ENCODE peak calls at places on chromosomes 2 and 18, in nine cellular contexts. One of them, this sample, is unnamed.

GRCh38 chr2:40879305-40879704 is 427.4 kb upstream of the SLC8A1 start:
- DNase-seq in activated CD8-positive, alpha-beta T cell treated with anti-CD3 and anti-CD28 coated beads for 36 hours: no peak
- DNase-seq in CD8-positive, alpha-beta T cell: no peak
- DNase-seq in esophagus squamous epithelium: no peak
- DNase-seq in upper lobe of right lung: no peak
- DNase-seq in H9: no peak
- DNase-seq in kidney: no peak
- DNase-seq in mucosa of descending colon: no peak
- DNase-seq in heart right ventricle: no peak
- DNase-seq in this sample: no peak

GRCh38 chr2:7057865-7058400 is 140.7 kb downstream of the RNF144A start:
- DNase-seq in upper lobe of right lung: no peak
- DNase-seq in esophagus squamous epithelium: no peak
- DNase-seq in heart right ventricle: no peak
- DNase-seq in kidney: no peak
- DNase-seq in activated CD8-positive, alpha-beta T cell treated with anti-CD3 and anti-CD28 coated beads for 36 hours: peak
- DNase-seq in mucosa of descending colon: no peak
- DNase-seq in CD8-positive, alpha-beta T cell: no peak
- DNase-seq in H9: no peak
- DNase-seq in this sample: no peak

GRCh38 chr2:51981813-51982212 is 949.9 kb upstream of the NRXN1 start:
- DNase-seq in esophagus squamous epithelium: no peak
- DNase-seq in activated CD8-positive, alpha-beta T cell treated with anti-CD3 and anti-CD28 coated beads for 36 hours: no peak
- DNase-seq in CD8-positive, alpha-beta T cell: no peak
- DNase-seq in kidney: no peak
- DNase-seq in mucosa of descending colon: no peak
- DNase-seq in upper lobe of right lung: no peak
- DNase-seq in H9: no peak
- DNase-seq in heart right ventricle: no peak
- DNase-seq in this sample: no peak

GRCh38 chr18:892316-892715 is 12.4 kb upstream of the ADCYAP1 start:
- DNase-seq in esophagus squamous epithelium: no peak
- DNase-seq in heart right ventricle: no peak
- DNase-seq in H9: no peak
- DNase-seq in CD8-positive, alpha-beta T cell: no peak
- DNase-seq in kidney: no peak
- DNase-seq in mucosa of descending colon: no peak
- DNase-seq in upper lobe of right lung: no peak
- DNase-seq in activated CD8-positive, alpha-beta T cell treated with anti-CD3 and anti-CD28 coated beads for 36 hours: no peak
- DNase-seq in this sample: no peak

GRCh38 chr2:26914286-26914962 is 56.0 kb upstream of the MAPRE3 start:
- DNase-seq in esophagus squamous epithelium: no peak
- DNase-seq in mucosa of descending colon: no peak
- DNase-seq in activated CD8-positive, alpha-beta T cell treated with anti-CD3 and anti-CD28 coated beads for 36 hours: no peak
- DNase-seq in CD8-positive, alpha-beta T cell: no peak
- DNase-seq in upper lobe of right lung: no peak
- DNase-seq in heart right ventricle: no peak
- DNase-seq in H9: peak
- DNase-seq in kidney: no peak
- DNase-seq in this sample: no peak

GRCh38 chr18:80159713-80160636 is 50.9 kb downstream of the ADNP2 start:
- DNase-seq in esophagus squamous epithelium: no peak
- DNase-seq in mucosa of descending colon: no peak
- DNase-seq in CD8-positive, alpha-beta T cell: peak
- DNase-seq in heart right ventricle: peak
- DNase-seq in kidney: no peak
- DNase-seq in activated CD8-positive, alpha-beta T cell treated with anti-CD3 and anti-CD28 coated beads for 36 hours: peak
- DNase-seq in upper lobe of right lung: peak
- DNase-seq in H9: peak
- DNase-seq in this sample: peak

GRCh38 chr18:48819276-48819675 is 131.5 kb downstream of the SMAD7 start:
- DNase-seq in CD8-positive, alpha-beta T cell: no peak
- DNase-seq in esophagus squamous epithelium: no peak
- DNase-seq in heart right ventricle: peak
- DNase-seq in H9: peak
- DNase-seq in mucosa of descending colon: no peak
- DNase-seq in kidney: peak
- DNase-seq in activated CD8-positive, alpha-beta T cell treated with anti-CD3 and anti-CD28 coated beads for 36 hours: no peak
- DNase-seq in upper lobe of right lung: peak
- DNase-seq in this sample: no peak

GRCh38 chr18:23563377-23564043 is 22.8 kb downstream of the NPC1 start:
- DNase-seq in activated CD8-positive, alpha-beta T cell treated with anti-CD3 and anti-CD28 coated beads for 36 hours: peak
- DNase-seq in CD8-positive, alpha-beta T cell: no peak
- DNase-seq in upper lobe of right lung: no peak
- DNase-seq in H9: no peak
- DNase-seq in kidney: no peak
- DNase-seq in mucosa of descending colon: no peak
- DNase-seq in heart right ventricle: no peak
- DNase-seq in esophagus squamous epithelium: no peak
- DNase-seq in this sample: no peak

GRCh38 chr2:53018830-53019425 is 748.7 kb upstream of the CHAC2 start:
- DNase-seq in upper lobe of right lung: no peak
- DNase-seq in esophagus squamous epithelium: no peak
- DNase-seq in mucosa of descending colon: no peak
- DNase-seq in H9: no peak
- DNase-seq in CD8-positive, alpha-beta T cell: no peak
- DNase-seq in activated CD8-positive, alpha-beta T cell treated with anti-CD3 and anti-CD28 coated beads for 36 hours: no peak
- DNase-seq in heart right ventricle: no peak
- DNase-seq in kidney: no peak
- DNase-seq in this sample: no peak

DNA sequence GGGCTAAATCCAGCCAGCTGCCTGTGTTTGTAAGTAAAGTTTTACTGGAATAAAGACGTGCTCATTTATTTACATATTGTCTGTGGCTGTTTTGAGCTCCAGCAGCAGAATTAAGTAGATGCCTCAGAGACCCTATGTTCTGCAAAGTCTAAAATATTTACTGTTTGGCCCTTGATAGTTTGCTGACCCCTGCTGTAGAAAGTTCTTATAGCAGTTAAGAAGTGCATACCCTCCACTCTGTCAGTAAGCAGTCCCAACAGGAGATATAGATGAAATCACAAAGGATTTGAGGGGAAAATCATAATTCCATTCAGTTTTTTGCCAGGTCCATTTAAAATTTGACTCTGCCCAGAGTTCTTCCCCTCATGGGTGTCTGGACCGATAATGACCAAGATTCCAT is 50.1 kb upstream of the ITM2C start:
- DNase-seq in mucosa of descending colon: no peak
- DNase-seq in CD8-positive, alpha-beta T cell: no peak
- DNase-seq in kidney: no peak
- DNase-seq in heart right ventricle: no peak
- DNase-seq in upper lobe of right lung: no peak
- DNase-seq in activated CD8-positive, alpha-beta T cell treated with anti-CD3 and anti-CD28 coated beads for 36 hours: no peak
- DNase-seq in esophagus squamous epithelium: no peak
- DNase-seq in H9: no peak
- DNase-seq in this sample: no peak
- TF ChIP-seq CTCF in mucosa of descending colon: no peak
- TF ChIP-seq CTCF in CD8-positive, alpha-beta T cell: no peak
- TF ChIP-seq CTCF in kidney: peak
- TF ChIP-seq CTCF in heart right ventricle: peak
- TF ChIP-seq CTCF in upper lobe of right lung: no peak
- TF ChIP-seq CTCF in activated CD8-positive, alpha-beta T cell treated with anti-CD3 and anti-CD28 coated beads for 36 hours: no peak
- TF ChIP-seq CTCF in esophagus squamous epithelium: no peak
- TF ChIP-seq CTCF in H9: peak
- TF ChIP-seq CTCF in this sample: peak

DNA sequence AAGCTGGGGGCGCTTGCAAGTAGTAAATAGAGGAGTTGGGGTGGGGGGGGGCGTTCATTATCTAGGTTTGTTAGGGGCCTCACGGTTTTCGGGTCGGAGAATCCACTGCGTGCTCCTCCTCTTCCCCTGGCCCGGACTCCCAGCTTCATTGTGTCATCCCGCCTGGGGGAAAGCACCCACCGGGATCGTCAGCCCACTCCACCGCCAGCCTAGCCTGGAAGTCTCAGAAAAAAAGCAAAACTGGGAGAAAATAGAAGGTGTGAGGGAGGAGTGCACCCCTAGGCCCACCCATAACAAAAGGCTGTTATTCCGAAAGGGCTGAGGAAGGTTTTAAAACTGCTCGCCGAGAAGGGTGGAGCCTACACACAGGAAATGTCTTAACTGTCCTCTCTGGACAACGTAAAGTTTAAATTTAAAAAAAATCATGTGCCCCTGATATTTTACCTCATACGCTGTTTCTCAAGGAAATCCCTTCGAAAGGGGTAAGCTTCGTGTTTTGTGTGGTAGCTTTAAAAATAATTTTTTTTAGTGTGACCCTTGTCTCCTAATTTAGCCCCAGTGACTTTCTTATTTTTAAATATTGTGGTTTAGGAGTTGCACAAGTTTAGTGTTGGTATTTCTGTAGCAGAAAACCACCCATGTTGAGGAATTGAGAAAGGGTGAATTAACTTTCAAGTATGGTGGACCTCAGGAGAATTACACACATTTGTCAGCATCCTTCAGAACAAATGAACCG is 104.2 kb downstream of the SPTBN1 start:
- DNase-seq in mucosa of descending colon: peak
- DNase-seq in upper lobe of right lung: no peak
- DNase-seq in heart right ventricle: no peak
- DNase-seq in H9: no peak
- DNase-seq in kidney: no peak
- DNase-seq in esophagus squamous epithelium: no peak
- DNase-seq in activated CD8-positive, alpha-beta T cell treated with anti-CD3 and anti-CD28 coated beads for 36 hours: peak
- DNase-seq in CD8-positive, alpha-beta T cell: peak
- DNase-seq in this sample: peak
- TF ChIP-seq CTCF in mucosa of descending colon: no peak
- TF ChIP-seq CTCF in upper lobe of right lung: no peak
- TF ChIP-seq CTCF in heart right ventricle: no peak
- TF ChIP-seq CTCF in H9: no peak
- TF ChIP-seq CTCF in kidney: no peak
- TF ChIP-seq CTCF in esophagus squamous epithelium: peak
- TF ChIP-seq CTCF in activated CD8-positive, alpha-beta T cell treated with anti-CD3 and anti-CD28 coated beads for 36 hours: peak
- TF ChIP-seq CTCF in CD8-positive, alpha-beta T cell: no peak
- TF ChIP-seq CTCF in this sample: no peak

DNA sequence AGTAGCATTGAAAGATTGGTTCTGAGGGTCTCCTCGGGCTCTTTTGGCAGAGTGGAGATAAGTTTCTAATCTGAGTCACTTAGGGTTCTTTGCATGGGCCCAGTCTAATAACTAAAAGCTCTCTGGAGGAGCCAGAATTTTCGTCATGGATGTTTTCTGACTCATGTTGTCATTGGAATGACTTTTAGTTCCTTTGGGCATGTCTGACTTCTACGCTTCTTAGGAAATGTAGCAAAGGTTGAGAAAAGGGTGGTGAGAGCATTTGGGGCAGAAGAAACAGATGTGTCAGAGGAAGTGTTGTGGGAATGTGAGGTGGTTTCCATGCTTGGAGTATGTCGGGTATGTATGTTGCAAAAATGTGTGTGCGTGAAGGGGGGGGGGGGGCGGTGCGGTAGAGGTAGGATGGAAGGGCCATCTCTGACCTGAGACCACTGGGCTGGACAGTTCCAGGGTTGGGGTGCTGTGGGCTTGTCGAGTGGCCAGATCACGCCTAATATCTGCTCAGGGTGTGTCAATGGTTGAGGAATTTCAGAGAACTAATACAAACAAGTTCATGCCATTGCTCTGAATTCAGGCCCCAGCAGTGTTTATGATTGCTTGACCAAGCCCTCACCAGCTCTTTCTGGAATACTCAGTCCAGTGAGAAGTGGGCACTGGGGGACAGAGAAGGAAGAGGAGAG is 26.9 kb downstream of the KLHL29 start:
- DNase-seq in kidney: no peak
- DNase-seq in upper lobe of right lung: no peak
- DNase-seq in mucosa of descending colon: no peak
- DNase-seq in H9: no peak
- DNase-seq in CD8-positive, alpha-beta T cell: no peak
- DNase-seq in esophagus squamous epithelium: no peak
- DNase-seq in heart right ventricle: no peak
- DNase-seq in activated CD8-positive, alpha-beta T cell treated with anti-CD3 and anti-CD28 coated beads for 36 hours: no peak
- DNase-seq in this sample: no peak
- TF ChIP-seq CTCF in kidney: no peak
- TF ChIP-seq CTCF in upper lobe of right lung: no peak
- TF ChIP-seq CTCF in mucosa of descending colon: no peak
- TF ChIP-seq CTCF in H9: no peak
- TF ChIP-seq CTCF in CD8-positive, alpha-beta T cell: no peak
- TF ChIP-seq CTCF in esophagus squamous epithelium: no peak
- TF ChIP-seq CTCF in heart right ventricle: no peak
- TF ChIP-seq CTCF in activated CD8-positive, alpha-beta T cell treated with anti-CD3 and anti-CD28 coated beads for 36 hours: no peak
- TF ChIP-seq CTCF in this sample: no peak

DNA sequence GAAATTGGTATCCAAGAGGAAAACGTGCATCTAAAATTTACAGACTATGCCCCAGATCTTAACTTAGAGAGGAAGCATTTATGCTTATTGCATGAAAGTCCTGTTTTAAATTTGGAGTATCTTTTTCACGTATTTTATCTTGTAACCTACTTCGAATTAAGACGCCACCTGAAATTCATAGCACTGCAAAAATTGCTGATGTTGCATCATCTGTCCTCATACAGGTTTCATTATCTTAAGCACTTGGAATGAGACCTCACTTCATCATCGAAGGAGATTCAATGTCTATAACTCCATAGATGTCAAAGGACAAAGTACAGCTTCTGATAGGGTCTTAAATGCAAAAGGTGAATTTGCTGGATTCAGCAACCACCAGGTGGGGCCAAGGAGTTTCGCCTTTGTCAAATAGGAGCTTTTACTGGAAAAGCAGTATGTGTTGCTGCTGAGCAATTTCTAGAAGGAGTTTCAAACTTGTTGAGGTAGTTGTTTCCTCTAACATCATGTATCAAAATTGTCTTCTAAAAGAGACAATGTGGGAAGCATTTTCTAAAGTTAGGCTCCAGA is 106.4 kb upstream of the CCDC85A start:
- DNase-seq in esophagus squamous epithelium: no peak
- DNase-seq in heart right ventricle: no peak
- DNase-seq in activated CD8-positive, alpha-beta T cell treated with anti-CD3 and anti-CD28 coated beads for 36 hours: peak
- DNase-seq in H9: peak
- DNase-seq in kidney: no peak
- DNase-seq in mucosa of descending colon: no peak
- DNase-seq in upper lobe of right lung: no peak
- DNase-seq in CD8-positive, alpha-beta T cell: no peak
- DNase-seq in this sample: no peak
- TF ChIP-seq CTCF in esophagus squamous epithelium: no peak
- TF ChIP-seq CTCF in heart right ventricle: peak
- TF ChIP-seq CTCF in activated CD8-positive, alpha-beta T cell treated with anti-CD3 and anti-CD28 coated beads for 36 hours: no peak
- TF ChIP-seq CTCF in H9: peak
- TF ChIP-seq CTCF in kidney: peak
- TF ChIP-seq CTCF in mucosa of descending colon: no peak
- TF ChIP-seq CTCF in upper lobe of right lung: peak
- TF ChIP-seq CTCF in CD8-positive, alpha-beta T cell: no peak
- TF ChIP-seq CTCF in this sample: peak

DNA sequence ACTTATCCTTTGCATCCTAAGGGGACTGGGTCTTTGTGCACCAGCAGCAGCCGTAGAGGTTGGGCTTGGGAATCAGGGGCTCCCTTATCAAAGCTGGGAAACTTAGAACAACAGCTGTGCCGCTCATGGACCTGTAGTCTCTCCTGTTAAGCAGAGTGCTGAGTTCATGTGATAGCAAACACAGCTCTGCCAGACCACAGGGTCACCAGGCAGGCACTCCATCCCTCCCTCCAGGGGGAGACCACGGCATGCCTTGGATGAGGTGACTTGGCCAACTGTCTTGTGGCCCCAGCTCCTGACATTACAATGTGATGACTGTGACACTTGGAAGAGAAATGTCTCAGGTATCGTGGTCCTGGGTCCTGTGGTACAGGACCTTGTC is 60.0 kb downstream of the DGKD start:
- DNase-seq in esophagus squamous epithelium: no peak
- DNase-seq in kidney: no peak
- DNase-seq in H9: no peak
- DNase-seq in upper lobe of right lung: no peak
- DNase-seq in CD8-positive, alpha-beta T cell: no peak
- DNase-seq in heart right ventricle: no peak
- DNase-seq in mucosa of descending colon: no peak
- DNase-seq in activated CD8-positive, alpha-beta T cell treated with anti-CD3 and anti-CD28 coated beads for 36 hours: no peak
- DNase-seq in this sample: no peak
- TF ChIP-seq CTCF in esophagus squamous epithelium: no peak
- TF ChIP-seq CTCF in kidney: no peak
- TF ChIP-seq CTCF in H9: no peak
- TF ChIP-seq CTCF in upper lobe of right lung: no peak
- TF ChIP-seq CTCF in CD8-positive, alpha-beta T cell: no peak
- TF ChIP-seq CTCF in heart right ventricle: peak
- TF ChIP-seq CTCF in mucosa of descending colon: no peak
- TF ChIP-seq CTCF in activated CD8-positive, alpha-beta T cell treated with anti-CD3 and anti-CD28 coated beads for 36 hours: no peak
- TF ChIP-seq CTCF in this sample: no peak

GRCh38 chr18:47775961-47776360 is 154.5 kb downstream of the SMAD2 start:
- DNase-seq in mucosa of descending colon: no peak
- DNase-seq in CD8-positive, alpha-beta T cell: no peak
- DNase-seq in kidney: no peak
- DNase-seq in upper lobe of right lung: no peak
- DNase-seq in heart right ventricle: no peak
- DNase-seq in activated CD8-positive, alpha-beta T cell treated with anti-CD3 and anti-CD28 coated beads for 36 hours: no peak
- DNase-seq in H9: no peak
- DNase-seq in esophagus squamous epithelium: no peak
- DNase-seq in this sample: no peak
- TF ChIP-seq CTCF in mucosa of descending colon: no peak
- TF ChIP-seq CTCF in CD8-positive, alpha-beta T cell: no peak
- TF ChIP-seq CTCF in kidney: no peak
- TF ChIP-seq CTCF in upper lobe of right lung: no peak
- TF ChIP-seq CTCF in heart right ventricle: peak
- TF ChIP-seq CTCF in activated CD8-positive, alpha-beta T cell treated with anti-CD3 and anti-CD28 coated beads for 36 hours: no peak
- TF ChIP-seq CTCF in H9: peak
- TF ChIP-seq CTCF in esophagus squamous epithelium: no peak
- TF ChIP-seq CTCF in this sample: no peak